ENCODE peak calls at places on chromosomes 7 and 10, in five cellular contexts. A is psoas muscle; Q is heart left ventricle; U is IMR-90; O is CD4-positive, alpha-beta T cell. T is an unnamed sample.

GRCh38 chr7:90816511-90817142 is 220.5 kb downstream of the CDK14 start:
- DNase-seq in Q (no peak), U (peak), O (no peak), A (no peak), T (no peak)

GRCh38 chr7:112010994-112011393 is 195.2 kb downstream of the DOCK4 start:
- DNase-seq in A (no peak), O (no peak), U (no peak), Q (no peak), T (no peak)

GRCh38 chr10:44044549-44044948 is 340.3 kb downstream of the CXCL12 start:
- DNase-seq in A (no peak), Q (no peak), O (no peak), U (no peak), T (no peak)

GRCh38 chr7:29598607-29599006 is 35.0 kb downstream of the PRR15 start:
- DNase-seq in A (no peak), Q (no peak), O (no peak), U (no peak), T (no peak)

GRCh38 chr10:109593686-109594085 is 329.6 kb downstream of the XPNPEP1 start:
- DNase-seq in O (no peak), A (no peak), U (no peak), Q (no peak), T (no peak)

GRCh38 chr7:568681-569035 is 49.0 kb upstream of the PDGFA start:
- DNase-seq in O (no peak), U (peak), A (peak), Q (no peak), T (no peak)

GRCh38 chr10:94052901-94053638 is 59.3 kb downstream of the PLCE1 start:
- DNase-seq in Q (no peak), O (no peak), U (no peak), A (no peak), T (no peak)

GRCh38 chr7:106480616-106481031 is 180.3 kb downstream of the CCDC71L start:
- DNase-seq in A (no peak), Q (no peak), U (no peak), O (no peak), T (no peak)

GRCh38 chr7:147547252-147547897 is 1043.2 kb upstream of the C7orf33 start:
- DNase-seq in A (no peak), O (no peak), U (peak), Q (no peak), T (no peak)

GRCh38 chr10:133115453-133115842 is 27.7 kb downstream of the ADGRA1 start:
- DNase-seq in Q (peak), U (no peak), O (no peak), A (no peak), T (no peak)

GRCh38 chr10:61733358-61733940 is 70.7 kb downstream of the CABCOCO1 start:
- DNase-seq in Q (no peak), U (peak), A (no peak), O (no peak), T (peak)

GRCh38 chr7:150781016-150781415 is 19.1 kb downstream of the TMEM176B start:
- DNase-seq in O (no peak), U (peak), A (no peak), Q (no peak), T (no peak)

GRCh38 chr10:117226813-117227451 is 14.0 kb upstream of the SLC18A2 start:
- DNase-seq in O (no peak), Q (no peak), A (no peak), U (no peak), T (no peak)

GRCh38 chr10:97320480-97321031 is 1.5 kb downstream of the FRAT1 start:
- DNase-seq in U (no peak), Q (peak), A (no peak), O (peak), T (no peak)

GRCh38 chr10:53843691-53844362 is 957.2 kb downstream of the PCDH15 start:
- DNase-seq in Q (no peak), U (no peak), O (no peak), A (no peak), T (no peak)

GRCh38 chr10:48658243-48658888 is 26.3 kb upstream of the WDFY4 start:
- DNase-seq in A (peak), Q (peak), O (peak), U (peak), T (peak)

GRCh38 chr10:96252730-96253129 is 18.6 kb downstream of the BLNK start:
- DNase-seq in O (no peak), U (no peak), A (no peak), Q (no peak), T (no peak)

GRCh38 chr10:122298598-122299301 is 27.7 kb downstream of the BTBD16 start:
- DNase-seq in A (peak), O (peak), Q (peak), U (peak), T (peak)

GRCh38 chr10:69172241-69172998 is 7.6 kb upstream of the SUPV3L1 start:
- DNase-seq in A (no peak), U (peak), O (no peak), Q (no peak), T (no peak)

GRCh38 chr7:73397521-73397934 is 36.0 kb upstream of the FZD9 start:
- DNase-seq in A (no peak), U (no peak), Q (no peak), O (no peak), T (no peak)

GRCh38 chr7:134502463-134502862 is 24.9 kb upstream of the AKR1B10 start:
- DNase-seq in A (peak), O (no peak), U (peak), Q (no peak), T (no peak)

GRCh38 chr10:30384051-30384674 is 35.1 kb upstream of the MTPAP start:
- DNase-seq in A (no peak), O (no peak), U (no peak), Q (no peak), T (no peak)

GRCh38 chr10:91350651-91351081 is 59.5 kb upstream of the HECTD2 start:
- DNase-seq in A (no peak), Q (no peak), U (no peak), O (no peak), T (no peak)

GRCh38 chr7:116465125-116465524 is 34.4 kb upstream of the CAV2 start:
- DNase-seq in A (no peak), Q (no peak), O (no peak), U (no peak), T (no peak)

GRCh38 chr7:137874390-137874789 is 27.6 kb upstream of the DGKI start:
- DNase-seq in A (no peak), Q (no peak), O (no peak), U (peak), T (no peak)

GRCh38 chr10:96860631-96861277 is 28.7 kb downstream of the LCOR start:
- DNase-seq in O (no peak), U (no peak), Q (no peak), A (no peak), T (no peak)

GRCh38 chr10:63578501-63578900 is 57.3 kb downstream of the REEP3 start:
- DNase-seq in A (no peak), Q (no peak), O (no peak), U (no peak), T (no peak)

GRCh38 chr7:130095812-130096211 is 25.5 kb downstream of the KLHDC10 start:
- DNase-seq in A (no peak), O (no peak), U (peak), Q (no peak), T (no peak)

GRCh38 chr7:137538361-137538762 is 194.8 kb upstream of the PTN start:
- DNase-seq in U (peak), Q (no peak), O (no peak), A (no peak), T (no peak)

GRCh38 chr7:27170936-27171635 is 3.0 kb downstream of the HOXA10 start:
- DNase-seq in Q (peak), A (no peak), U (no peak), O (no peak), T (no peak)

GRCh38 chr7:12943781-12944180 is 256.3 kb downstream of the ARL4A start:
- DNase-seq in U (no peak), A (no peak), Q (no peak), O (no peak), T (no peak)

GRCh38 chr10:77430530-77430929 is 207.1 kb downstream of the KCNMA1 start:
- DNase-seq in A (no peak), O (no peak), Q (no peak), U (no peak), T (no peak)

GRCh38 chr7:36400606-36401005 is 10.9 kb downstream of the ANLN start:
- DNase-seq in A (no peak), U (peak), Q (no peak), O (no peak), T (no peak)

GRCh38 chr10:18224626-18225445 is 84.6 kb downstream of the CACNB2 start:
- DNase-seq in Q (no peak), O (no peak), U (no peak), A (no peak), T (no peak)

GRCh38 chr10:32229170-32229569 is 117.8 kb downstream of the EPC1 start:
- DNase-seq in Q (no peak), A (no peak), U (no peak), O (no peak), T (no peak)

GRCh38 chr10:102951316-102951715 is 33.2 kb downstream of the CNNM2 start:
- DNase-seq in A (no peak), O (no peak), U (peak), Q (no peak), T (no peak)

GRCh38 chr7:44969701-44970494 is 8.9 kb downstream of the MYO1G start:
- DNase-seq in Q (no peak), A (no peak), U (no peak), O (no peak), T (no peak)

GRCh38 chr10:106487726-106488125 is 676.8 kb downstream of the SORCS1 start:
- DNase-seq in A (no peak), O (no peak), U (no peak), Q (no peak), T (no peak)

GRCh38 chr7:22116451-22117027 is 170.8 kb upstream of the CDCA7L start:
- DNase-seq in U (peak), Q (no peak), A (no peak), O (no peak), T (no peak)

GRCh38 chr10:49778197-49778596 is 16.1 kb upstream of the OGDHL start:
- DNase-seq in U (no peak), Q (no peak), A (no peak), O (no peak), T (no peak)

GRCh38 chr10:49781247-49781646 is 19.1 kb upstream of the OGDHL start:
- DNase-seq in O (no peak), A (no peak), Q (no peak), U (peak), T (no peak)

GRCh38 chr10:49784631-49785030 is 22.5 kb upstream of the OGDHL start:
- DNase-seq in Q (no peak), U (no peak), A (no peak), O (no peak), T (no peak)

DNA sequence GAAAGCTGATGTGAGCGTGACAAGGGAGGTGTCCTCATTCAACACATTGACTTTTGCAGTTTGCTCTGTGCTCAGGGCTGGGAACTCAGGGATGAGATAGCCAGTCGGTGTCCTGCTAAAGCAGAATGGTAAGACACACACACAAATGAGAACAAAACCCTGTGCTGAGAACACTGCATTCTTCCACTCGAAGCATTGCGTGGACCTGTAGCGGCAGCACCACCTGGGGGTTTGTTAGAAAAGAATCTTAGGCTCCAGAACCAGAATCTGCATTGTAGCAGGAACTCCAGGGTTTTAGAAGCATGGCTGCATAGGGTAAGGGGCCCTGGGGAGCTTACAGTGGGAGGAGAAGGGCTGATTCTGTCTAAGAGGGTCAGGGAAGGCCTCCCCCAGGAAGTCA is 21.5 kb upstream of the OGDHL start:
- DNase-seq in Q (no peak), A (no peak), O (no peak), U (no peak), T (no peak)
- TF ChIP-seq CTCF in Q (no peak), A (no peak), O (no peak), U (no peak), T (no peak)

GRCh38 chr10:86042161-86042560 is 324.4 kb downstream of the GRID1 start:
- DNase-seq in A (no peak), Q (no peak), U (no peak), O (no peak), T (no peak)

GRCh38 chr10:86045896-86046295 is 320.7 kb downstream of the GRID1 start:
- DNase-seq in A (no peak), O (no peak), U (no peak), Q (no peak), T (no peak)

GRCh38 chr10:86041116-86041515 is 325.5 kb downstream of the GRID1 start:
- DNase-seq in Q (no peak), O (no peak), U (no peak), A (no peak), T (no peak)

GRCh38 chr10:86043236-86043635 is 323.4 kb downstream of the GRID1 start:
- DNase-seq in Q (no peak), O (no peak), A (no peak), U (no peak), T (no peak)

GRCh38 chr10:86044029-86044428 is 322.6 kb downstream of the GRID1 start:
- DNase-seq in Q (no peak), O (no peak), A (no peak), U (no peak), T (no peak)
- TF ChIP-seq CTCF in Q (no peak), O (no peak), A (no peak), U (no peak), T (no peak)

GRCh38 chr7:91953618-91954017 is 13.0 kb downstream of the AKAP9 start:
- DNase-seq in O (no peak), Q (no peak), A (no peak), U (peak), T (no peak)
- TF ChIP-seq CTCF in O (peak), Q (no peak), A (no peak), U (peak), T (peak)

GRCh38 chr10:3881622-3882021 is 96.6 kb upstream of the KLF6 start:
- DNase-seq in O (no peak), Q (no peak), U (no peak), A (no peak), T (no peak)
- TF ChIP-seq CTCF in O (no peak), Q (no peak), U (no peak), A (no peak), T (no peak)

GRCh38 chr10:25758041-25758457 is 176.0 kb upstream of the MYO3A start:
- DNase-seq in O (no peak), Q (no peak), A (no peak), U (no peak), T (peak)
- TF ChIP-seq CTCF in O (no peak), Q (no peak), A (peak), U (no peak), T (peak)

GRCh38 chr7:89332026-89332425 is 536.5 kb upstream of the TEX47 start:
- DNase-seq in A (no peak), U (no peak), O (no peak), Q (no peak), T (no peak)

GRCh38 chr7:89335490-89335889 is 540.0 kb upstream of the TEX47 start:
- DNase-seq in Q (no peak), U (no peak), A (no peak), O (no peak), T (no peak)

GRCh38 chr7:89339748-89340147 is 544.2 kb upstream of the TEX47 start:
- DNase-seq in Q (no peak), A (no peak), U (no peak), O (no peak), T (no peak)

GRCh38 chr7:89334785-89335184 is 539.2 kb upstream of the TEX47 start:
- DNase-seq in A (no peak), Q (no peak), O (no peak), U (no peak), T (no peak)
- TF ChIP-seq CTCF in A (no peak), Q (no peak), O (no peak), U (no peak), T (no peak)

T was measured in neural crest cell.